ENCODE peak calls at places on chromosomes 1 and 21, in five cellular contexts. H is RPMI8226, A is COR-L47, W is progenitor cell of endocrine pancreas, D is Caki2. K is an unnamed sample.
A peak's percentile ranks its signal among the peaks of the same experiment; 100 is the strongest.

GRCh38 chr1:186999506-186999905 is 170.8 kb downstream of the PLA2G4A start:
- DNase-seq in H (no peak), W (no peak), A (no peak), D (no peak), K (no peak)

GRCh38 chr1:243942196-243943150 is 92.4 kb upstream of the AKT3 start:
- DNase-seq in D (no peak), W (no peak), A (no peak), H (no peak), K (no peak)

GRCh38 chr1:227174136-227174535 is 144.2 kb downstream of the CDC42BPA start:
- DNase-seq in D (no peak), H (no peak), A (no peak), W (no peak), K (no peak)

GRCh38 chr1:16162163-16162822 is 6.4 kb upstream of the EPHA2 start:
- DNase-seq in H (peak; percentile 40), W (no peak), D (no peak), A (no peak), K (no peak)

GRCh38 chr1:224513787-224514209 is 79.2 kb upstream of the WDR26 start:
- DNase-seq in D (peak; percentile 75), A (peak; percentile 67), H (peak; percentile 89), W (peak; percentile 88), K (peak; percentile 84)

GRCh38 chr1:83857705-83858104 is 141.2 kb downstream of the TTLL7 start:
- DNase-seq in H (no peak), W (no peak), D (no peak), A (no peak), K (no peak)

GRCh38 chr1:64898107-64898861 is 68.1 kb downstream of the JAK1 start:
- DNase-seq in D (no peak), A (peak; percentile 19), W (no peak), H (no peak), K (peak; percentile 39)

GRCh38 chr21:34183331-34183928 is 110.1 kb downstream of the MRPS6 start:
- DNase-seq in A (no peak), H (no peak), W (no peak), D (no peak), K (no peak)

GRCh38 chr1:232718928-232719927 is 86.0 kb upstream of the MAP10 start:
- DNase-seq in W (no peak), A (no peak), D (no peak), H (no peak), K (no peak)

GRCh38 chr1:213381572-213382084 is 330.6 kb downstream of the RPS6KC1 start:
- DNase-seq in W (no peak), A (peak; percentile 51), H (no peak), D (no peak), K (peak; percentile 36)

GRCh38 chr1:114081145-114082046 is 72.3 kb downstream of the SYT6 start:
- DNase-seq in H (no peak), D (no peak), W (no peak), A (no peak), K (no peak)

GRCh38 chr1:205226868-205227583 is 720 bp upstream of the TMCC2 start:
- DNase-seq in W (no peak), D (peak; percentile 51), H (peak; percentile 93), A (no peak), K (no peak)

GRCh38 chr1:164240081-164240480 is 318.9 kb upstream of the PBX1 start:
- DNase-seq in A (no peak), W (no peak), H (peak; percentile 31), D (no peak), K (no peak)

GRCh38 chr1:3459051-3459908 is 4.8 kb downstream of the ARHGEF16 start:
- DNase-seq in H (no peak), A (no peak), D (no peak), W (no peak), K (no peak)

GRCh38 chr1:199403421-199404116 is 623.9 kb upstream of the NR5A2 start:
- DNase-seq in W (no peak), A (no peak), D (no peak), H (no peak), K (no peak)

GRCh38 chr1:228087771-228088251 is 5.3 kb downstream of the ARF1 start:
- DNase-seq in W (no peak), H (no peak), A (no peak), D (peak; percentile 56), K (no peak)

GRCh38 chr1:29653034-29653810 is 416.9 kb downstream of the PTPRU start:
- DNase-seq in A (no peak), W (peak; percentile 8), H (no peak), D (no peak), K (no peak)

GRCh38 chr21:45256021-45256911 is 31.4 kb downstream of the POFUT2 start:
- DNase-seq in D (no peak), A (no peak), H (no peak), W (peak; percentile 9), K (no peak)

GRCh38 chr1:241817331-241817792 is 30.6 kb upstream of the EXO1 start:
- DNase-seq in H (no peak), W (no peak), A (no peak), D (peak; percentile 67), K (no peak)

GRCh38 chr1:93471911-93472310 is 24.0 kb downstream of the FNBP1L start:
- DNase-seq in W (no peak), D (no peak), H (no peak), A (no peak), K (no peak)

GRCh38 chr1:68961143-68961542 is 464.3 kb upstream of the DEPDC1 start:
- DNase-seq in W (no peak), A (no peak), H (no peak), D (no peak), K (no peak)

GRCh38 chr1:17161137-17161700 is 42.0 kb upstream of the PADI2 start:
- DNase-seq in A (no peak), D (no peak), W (no peak), H (peak; percentile 55), K (no peak)

GRCh38 chr1:207806531-207807394 is 54.9 kb downstream of the CD46 start:
- DNase-seq in A (no peak), H (no peak), D (no peak), W (no peak), K (no peak)

GRCh38 chr1:161079436-161080110 is 9.8 kb downstream of the NECTIN4 start:
- DNase-seq in A (no peak), D (no peak), H (no peak), W (no peak), K (no peak)

GRCh38 chr1:198598796-198599321 is 40.0 kb upstream of the PTPRC start:
- DNase-seq in W (no peak), D (peak; percentile 93), A (no peak), H (no peak), K (no peak)

GRCh38 chr1:60833173-60833572 is 249.2 kb upstream of the NFIA start:
- DNase-seq in H (no peak), W (no peak), D (no peak), A (no peak), K (no peak)

GRCh38 chr1:218498061-218498938 is 153.2 kb downstream of the TGFB2 start:
- DNase-seq in W (no peak), A (no peak), D (peak; percentile 91), H (no peak), K (no peak)

GRCh38 chr1:163650624-163651023 is 328.9 kb downstream of the NUF2 start:
- DNase-seq in W (no peak), A (peak; percentile 90), H (no peak), D (no peak), K (no peak)

GRCh38 chr1:64107041-64107440 is 96.4 kb upstream of the UBE2U start:
- DNase-seq in W (no peak), A (no peak), H (no peak), D (no peak), K (no peak)

GRCh38 chr1:150578278-150579109 is 916 bp downstream of the MCL1 start:
- DNase-seq in A (peak; percentile 66), H (peak; percentile 43), W (no peak), D (peak; percentile 73), K (peak; percentile 43)

GRCh38 chr1:106134561-106134960 is 921.9 kb upstream of the PRMT6 start:
- DNase-seq in D (no peak), A (no peak), W (no peak), H (no peak), K (no peak)

GRCh38 chr1:199383791-199384190 is 643.7 kb upstream of the NR5A2 start:
- DNase-seq in H (no peak), W (no peak), A (no peak), D (no peak), K (no peak)

GRCh38 chr1:209063816-209064664 is 519.5 kb upstream of the CAMK1G start:
- DNase-seq in H (no peak), W (no peak), A (no peak), D (no peak), K (no peak)

GRCh38 chr1:94335950-94336349 is 82.2 kb upstream of the ABCD3 start:
- DNase-seq in A (peak; percentile 67), W (peak; percentile 46), H (peak; percentile 43), D (peak; percentile 71), K (peak; percentile 87)

GRCh38 chr1:198158766-198159589 is 2.2 kb downstream of the NEK7 start:
- DNase-seq in D (peak; percentile 90), A (peak; percentile 82), H (peak; percentile 94), W (peak; percentile 81), K (peak; percentile 89)

GRCh38 chr1:163068716-163069115 is 445 bp upstream of the RGS4 start:
- DNase-seq in W (no peak), H (no peak), D (no peak), A (no peak), K (peak; percentile 34)

GRCh38 chr1:109892476-109893368 is 17.9 kb upstream of the CSF1 start:
- DNase-seq in D (peak; percentile 21), A (no peak), H (no peak), W (no peak), K (no peak)

K was measured in NCI-H774.